ENCODE peak calls at places on chromosomes 1 and 21, in seven cellular contexts. B, P, K, Q, F, H and J are unnamed samples.

GRCh38 chr1:205576805-205577761 is 54.7 kb downstream of the ELK4 start:
- DNase-seq in B (no peak), P (no peak), K (no peak), Q (no peak), F (no peak), H (no peak), J (no peak)

GRCh38 chr1:27005166-27005530 is 7.5 kb downstream of the TENT5B start:
- DNase-seq in B (no peak), P (no peak), K (no peak), Q (no peak), F (no peak), H (peak; percentile 52), J (no peak)

GRCh38 chr1:16125483-16125882 is 30.4 kb downstream of the EPHA2 start:
- DNase-seq in B (no peak), P (no peak), K (no peak), Q (no peak), F (no peak), H (no peak), J (no peak)

GRCh38 chr1:178161516-178161915 is 67.6 kb downstream of the RASAL2 start:
- DNase-seq in B (no peak), P (no peak), K (no peak), Q (no peak), F (no peak), H (no peak), J (no peak)

GRCh38 chr1:16451868-16452528 is 11.5 kb downstream of the NECAP2 start:
- DNase-seq in B (no peak), P (no peak), K (no peak), Q (no peak), F (no peak), H (no peak), J (no peak)

GRCh38 chr1:206557636-206558473 is 50.5 kb downstream of the RASSF5 start:
- DNase-seq in B (no peak), P (no peak), K (no peak), Q (peak; percentile 45), F (no peak), H (no peak), J (no peak)

GRCh38 chr1:51189421-51190073 is 46.5 kb upstream of the RNF11 start:
- DNase-seq in B (no peak), P (peak; percentile 75), K (peak; percentile 30), Q (peak; percentile 59), F (peak; percentile 51), H (no peak), J (peak; percentile 36)

GRCh38 chr1:11028018-11028417 is 15.6 kb downstream of the TARDBP start:
- DNase-seq in B (no peak), P (no peak), K (no peak), Q (no peak), F (no peak), H (no peak), J (no peak)

GRCh38 chr1:207004931-207005830 is 27.4 kb downstream of the C1orf116 start:
- DNase-seq in B (peak; percentile 7), P (peak; percentile 75), K (no peak), Q (peak; percentile 51), F (peak; percentile 73), H (peak; percentile 69), J (no peak)

GRCh38 chr1:172658871-172659453 is at the start of gene FASLG:
- DNase-seq in B (no peak), P (no peak), K (no peak), Q (no peak), F (no peak), H (no peak), J (no peak)

GRCh38 chr1:21324368-21325137 is 34.3 kb upstream of the ECE1 start:
- DNase-seq in B (peak; percentile 41), P (peak; percentile 65), K (no peak), Q (peak; percentile 76), F (no peak), H (no peak), J (peak; percentile 43)

GRCh38 chr1:6585841-6586240 is 6.0 kb downstream of the ZBTB48 start:
- DNase-seq in B (no peak), P (no peak), K (no peak), Q (peak; percentile 16), F (no peak), H (no peak), J (no peak)

GRCh38 chr1:59230622-59231021 is 66.3 kb upstream of the FGGY start:
- DNase-seq in B (no peak), P (no peak), K (no peak), Q (no peak), F (no peak), H (no peak), J (no peak)

GRCh38 chr1:100719490-100719889 is at the start of gene VCAM1:
- DNase-seq in B (peak; percentile 47), P (no peak), K (no peak), Q (no peak), F (no peak), H (peak; percentile 49), J (no peak)

GRCh38 chr21:42243026-42243425 is 24.1 kb downstream of the ABCG1 start:
- DNase-seq in B (no peak), P (no peak), K (no peak), Q (no peak), F (no peak), H (no peak), J (no peak)

GRCh38 chr1:147676306-147677085 is 6.2 kb upstream of the ACP6 start:
- DNase-seq in B (no peak), P (no peak), K (no peak), Q (no peak), F (peak; percentile 83), H (no peak), J (no peak)

GRCh38 chr1:74343191-74343590 is 108.0 kb downstream of the TNNI3K start:
- DNase-seq in B (no peak), P (no peak), K (no peak), Q (peak; percentile 67), F (no peak), H (no peak), J (no peak)

GRCh38 chr1:197912739-197913494 is 4.3 kb upstream of the LHX9 start:
- DNase-seq in B (no peak), P (no peak), K (no peak), Q (peak; percentile 12), F (no peak), H (peak; percentile 63), J (no peak)

GRCh38 chr1:110484801-110485200 is 33.9 kb downstream of the PROK1 start:
- DNase-seq in B (no peak), P (no peak), K (no peak), Q (no peak), F (no peak), H (no peak), J (no peak)

GRCh38 chr21:36627242-36627641 is 71.7 kb upstream of the SIM2 start:
- DNase-seq in B (no peak), P (no peak), K (no peak), Q (no peak), F (no peak), H (no peak), J (no peak)

GRCh38 chr1:155005076-155005971 is 2.7 kb downstream of the ZBTB7B start:
- DNase-seq in B (no peak), P (no peak), K (no peak), Q (no peak), F (no peak), H (no peak), J (no peak)

GRCh38 chr1:209529233-209529632 is 54.3 kb upstream of the CAMK1G start:
- DNase-seq in B (no peak), P (no peak), K (no peak), Q (no peak), F (no peak), H (no peak), J (no peak)

GRCh38 chr21:33451634-33452071 is 28.1 kb downstream of the TMEM50B start:
- DNase-seq in B (no peak), P (no peak), K (no peak), Q (no peak), F (peak; percentile 51), H (no peak), J (no peak)

GRCh38 chr21:38804617-38805281 is 980 bp upstream of the ETS2 start:
- DNase-seq in B (no peak), P (peak; percentile 70), K (no peak), Q (peak; percentile 78), F (no peak), H (peak; percentile 76), J (no peak)

GRCh38 chr1:160227561-160227960 is 22.4 kb downstream of the PEA15 start:
- DNase-seq in B (no peak), P (no peak), K (no peak), Q (no peak), F (no peak), H (no peak), J (no peak)

GRCh38 chr1:186183970-186184628 is 191.0 kb downstream of the TPR start:
- DNase-seq in B (peak; percentile 19), P (no peak), K (no peak), Q (no peak), F (no peak), H (no peak), J (no peak)

GRCh38 chr1:94045465-94046056 is 75.4 kb downstream of the ABCA4 start:
- DNase-seq in B (no peak), P (peak; percentile 56), K (no peak), Q (peak; percentile 72), F (peak; percentile 83), H (peak; percentile 84), J (peak; percentile 30)
- TF ChIP-seq TAF1 in B (no peak), P (no peak), K (no peak), Q (no peak), F (no peak), H (no peak), J (no peak)

GRCh38 chr1:151841141-151841540 is 1.5 kb upstream of the C2CD4D start:
- DNase-seq in B (no peak), P (no peak), K (no peak), Q (no peak), F (peak; percentile 39), H (no peak), J (no peak)
- TF ChIP-seq TAF1 in B (no peak), P (no peak), K (no peak), Q (no peak), F (no peak), H (no peak), J (no peak)

GRCh38 chr1:41682149-41682548 is 197.7 kb upstream of the EDN2 start:
- DNase-seq in B (no peak), P (no peak), K (no peak), Q (no peak), F (no peak), H (no peak), J (no peak)

GRCh38 chr1:41681331-41682136 is 197.1 kb upstream of the EDN2 start:
- DNase-seq in B (no peak), P (no peak), K (no peak), Q (no peak), F (no peak), H (no peak), J (no peak)

GRCh38 chr1:41679994-41680393 is 195.5 kb upstream of the EDN2 start:
- DNase-seq in B (no peak), P (no peak), K (no peak), Q (no peak), F (no peak), H (no peak), J (no peak)

GRCh38 chr1:41683681-41684500 is 199.4 kb upstream of the EDN2 start:
- DNase-seq in B (no peak), P (peak; percentile 23), K (no peak), Q (no peak), F (no peak), H (no peak), J (no peak)

GRCh38 chr1:41682845-41683630 is 198.6 kb upstream of the EDN2 start:
- DNase-seq in B (no peak), P (no peak), K (no peak), Q (no peak), F (no peak), H (no peak), J (no peak)
- TF ChIP-seq TAF1 in B (no peak), P (no peak), K (no peak), Q (no peak), F (no peak), H (no peak), J (no peak)

GRCh38 chr1:234874291-234875288 is 254.0 kb downstream of the TOMM20 start:
- DNase-seq in B (no peak), P (peak; percentile 75), K (no peak), Q (no peak), F (peak; percentile 90), H (no peak), J (no peak)
- TF ChIP-seq TAF1 in B (no peak), P (no peak), K (no peak), Q (no peak), F (peak; percentile 71), H (no peak), J (no peak)